ENCODE peak calls at places on chromosomes 5 and 9, in nine cellular contexts. V is HuH-7; M is NCI-H1417; U is BJ; X is kidney; F is stimulated activated CD4-positive, alpha-beta T cell treated with anti-CD3 and anti-CD28 coated beads, Interleukin-12 subunit alpha, Interleukin-12 subunit beta, amount 100 ng/mL, for 4 hours; T is NCI-H524; Y is iPS-NIHi11; J is Right ventricle myocardium superior. D is an unnamed sample.
A peak's percentile ranks its signal among the peaks of the same experiment; 100 is the strongest.

GRCh38 chr9:94600258-94600657 is 6.6 kb upstream of the FBP2 start:
- DNase-seq in U (no peak), X (no peak), M (no peak), T (no peak), F (no peak), V (no peak), J (no peak), Y (no peak), D (no peak)

GRCh38 chr5:175104682-175105081 is 339.3 kb downstream of the DRD1 start:
- DNase-seq in J (no peak), M (peak; percentile 73), T (peak; percentile 40), X (no peak), V (no peak), Y (no peak), F (no peak), U (no peak), D (no peak)

GRCh38 chr5:151068189-151068570 is 12.7 kb downstream of the TNIP1 start:
- DNase-seq in X (no peak), T (no peak), J (no peak), U (no peak), V (no peak), Y (no peak), M (no peak), F (no peak), D (no peak)

GRCh38 chr5:150034677-150035076 is 34.1 kb downstream of the HMGXB3 start:
- DNase-seq in M (no peak), F (no peak), U (peak; percentile 65), J (no peak), Y (no peak), V (no peak), X (no peak), T (no peak), D (no peak)

GRCh38 chr5:65478336-65478735 is 3.4 kb downstream of the ADAMTS6 start:
- DNase-seq in M (no peak), J (no peak), T (no peak), F (no peak), Y (no peak), U (no peak), X (no peak), V (no peak), D (no peak)

GRCh38 chr5:162852145-162852544 is 585.2 kb upstream of the CCNG1 start:
- DNase-seq in J (no peak), F (no peak), T (no peak), U (no peak), Y (no peak), V (no peak), M (peak; percentile 16), X (no peak), D (no peak)

GRCh38 chr5:135880278-135880677 is 15.4 kb downstream of the IL9 start:
- DNase-seq in V (peak; percentile 63), Y (peak; percentile 76), F (no peak), X (no peak), J (no peak), T (no peak), U (no peak), M (no peak), D (peak; percentile 8)

GRCh38 chr5:68502531-68502930 is 287.0 kb downstream of the PIK3R1 start:
- DNase-seq in M (no peak), U (no peak), F (no peak), T (no peak), J (no peak), Y (no peak), V (no peak), X (no peak), D (no peak)

GRCh38 chr5:80275347-80275746 is 19.5 kb upstream of the SERINC5 start:
- DNase-seq in F (no peak), V (peak; percentile 49), Y (peak; percentile 46), T (peak; percentile 9), M (peak; percentile 45), X (no peak), U (no peak), J (no peak), D (peak; percentile 70)

GRCh38 chr9:100352201-100352726 is 478 bp downstream of the TEX10 start:
- DNase-seq in T (no peak), F (peak; percentile 23), J (peak; percentile 50), U (no peak), X (peak; percentile 84), M (no peak), Y (peak; percentile 41), V (peak; percentile 36), D (peak; percentile 71)

GRCh38 chr5:59661939-59662615 is 231.4 kb downstream of the PDE4D start:
- DNase-seq in U (no peak), M (peak; percentile 67), V (no peak), T (peak; percentile 11), Y (no peak), F (no peak), J (no peak), X (no peak), D (peak; percentile 95)

GRCh38 chr5:62152394-62153123 is 153.4 kb upstream of the KIF2A start:
- DNase-seq in F (no peak), T (peak; percentile 54), M (peak; percentile 42), Y (no peak), J (no peak), X (no peak), V (no peak), U (no peak), D (peak; percentile 98)